ENCODE peak calls at places on chromosomes 16 and 17, in four cellular contexts. K is GM12878, J is K562, E is endothelial cell of umbilical vein. D is an unnamed sample.

GRCh38 chr17:50264263-50265113 is 9.8 kb upstream of the TMEM92 start:
- DNase-seq in K (no peak), J (peak; percentile 16), E (no peak), D (no peak)

GRCh38 chr17:63550816-63551639 is 751 bp downstream of the DCAF7 start:
- DNase-seq in K (no peak), J (peak; percentile 49), E (peak; percentile 59), D (peak; percentile 66)

GRCh38 chr17:61834610-61835009 is 28.7 kb downstream of the BRIP1 start:
- DNase-seq in K (no peak), J (no peak), E (no peak), D (no peak)

GRCh38 chr17:27546624-27547300 is 84.2 kb upstream of the LGALS9 start:
- DNase-seq in K (peak; percentile 66), J (no peak), E (no peak), D (no peak)

GRCh38 chr17:74491645-74492044 is 25.2 kb downstream of the CD300A start:
- DNase-seq in K (no peak), J (no peak), E (no peak), D (no peak)

GRCh38 chr17:73759324-73760185 is 115.3 kb upstream of the SDK2 start:
- DNase-seq in K (no peak), J (no peak), E (no peak), D (no peak)

GRCh38 chr17:46874906-46875305 is 23.5 kb downstream of the WNT9B start:
- DNase-seq in K (no peak), J (no peak), E (no peak), D (no peak)

GRCh38 chr17:41666336-41666680 is 22.4 kb upstream of the EIF1 start:
- DNase-seq in K (peak; percentile 75), J (peak; percentile 32), E (peak; percentile 71), D (no peak)

GRCh38 chr16:87846705-87847466 is 22.4 kb downstream of the SLC7A5 start:
- DNase-seq in K (no peak), J (no peak), E (no peak), D (no peak)

GRCh38 chr17:28807925-28808641 is 34.5 kb downstream of the FAM222B start:
- DNase-seq in K (no peak), J (peak; percentile 35), E (peak; percentile 95), D (peak; percentile 68)

GRCh38 chr17:20733923-20734322 is 154.4 kb downstream of the CDRT15L2 start:
- DNase-seq in K (no peak), J (no peak), E (no peak), D (no peak)

GRCh38 chr17:28733346-28733745 is 4.8 kb downstream of the NEK8 start:
- DNase-seq in K (no peak), J (no peak), E (no peak), D (no peak)

GRCh38 chr17:74330446-74330845 is 4.4 kb downstream of the KIF19 start:
- DNase-seq in K (no peak), J (no peak), E (no peak), D (no peak)

GRCh38 chr16:25264599-25264998 is 7.0 kb upstream of the ZKSCAN2 start:
- DNase-seq in K (no peak), J (peak; percentile 18), E (peak; percentile 24), D (no peak)

GRCh38 chr17:64741038-64741641 is 79.0 kb upstream of the SMURF2 start:
- DNase-seq in K (no peak), J (no peak), E (peak; percentile 90), D (no peak)

GRCh38 chr17:921161-921560 is 58.4 kb downstream of the NXN start:
- DNase-seq in K (no peak), J (no peak), E (no peak), D (no peak)

GRCh38 chr16:1678500-1679098 is 520 bp downstream of the JPT2 start:
- DNase-seq in K (no peak), J (no peak), E (peak; percentile 36), D (peak; percentile 12)

GRCh38 chr17:38344127-38344745 is 480 bp upstream of the GPR179 start:
- DNase-seq in K (no peak), J (no peak), E (no peak), D (no peak)

GRCh38 chr17:51428668-51429486 is 168.5 kb downstream of the UTP18 start:
- DNase-seq in K (no peak), J (no peak), E (no peak), D (no peak)

GRCh38 chr17:511001-511690 is 158.5 kb upstream of the RPH3AL start:
- DNase-seq in K (no peak), J (no peak), E (no peak), D (no peak)

GRCh38 chr16:25037221-25037620 is 22.1 kb upstream of the ARHGAP17 start:
- DNase-seq in K (no peak), J (no peak), E (no peak), D (no peak)

GRCh38 chr16:51565149-51565548 is 414.1 kb upstream of the SALL1 start:
- DNase-seq in K (no peak), J (no peak), E (no peak), D (no peak)

GRCh38 chr16:14672403-14672971 is 21.6 kb downstream of the PLA2G10 start:
- DNase-seq in K (peak; percentile 72), J (peak; percentile 39), E (no peak), D (peak; percentile 16)

GRCh38 chr17:45123076-45123770 is 9.1 kb downstream of the PLCD3 start:
- DNase-seq in K (no peak), J (no peak), E (no peak), D (peak; percentile 35)

GRCh38 chr17:45127583-45128300 is 4.6 kb downstream of the PLCD3 start:
- DNase-seq in K (no peak), J (no peak), E (peak; percentile 73), D (peak; percentile 85)

GRCh38 chr17:45123930-45124796 is 8.2 kb downstream of the PLCD3 start:
- DNase-seq in K (no peak), J (peak; percentile 89), E (peak; percentile 90), D (peak; percentile 86)

GRCh38 chr17:45127209-45127582 is 5.1 kb downstream of the PLCD3 start:
- DNase-seq in K (no peak), J (no peak), E (no peak), D (no peak)

GRCh38 chr17:45125509-45125908 is 6.8 kb downstream of the PLCD3 start:
- DNase-seq in K (no peak), J (no peak), E (no peak), D (no peak)
- TF ChIP-seq POLR2AphosphoS5 in K (no peak), J (no peak), E (no peak), D (no peak)

GRCh38 chr16:3655791-3656490 is 1.4 kb downstream of the DNASE1 start:
- DNase-seq in K (no peak), J (no peak), E (no peak), D (no peak)

GRCh38 chr16:3656491-3657468 is 2.3 kb downstream of the DNASE1 start:
- DNase-seq in K (no peak), J (no peak), E (no peak), D (no peak)

GRCh38 chr16:3661311-3661710 is 6.8 kb downstream of the DNASE1 start:
- DNase-seq in K (no peak), J (no peak), E (no peak), D (no peak)

GRCh38 chr16:3661922-3662321 is 7.4 kb downstream of the DNASE1 start:
- DNase-seq in K (no peak), J (no peak), E (no peak), D (no peak)

GRCh38 chr16:3659200-3659599 is 4.7 kb downstream of the DNASE1 start:
- DNase-seq in K (no peak), J (no peak), E (no peak), D (no peak)
- TF ChIP-seq MYC in K (no peak), J (no peak), E (no peak), D (no peak)

DNA sequence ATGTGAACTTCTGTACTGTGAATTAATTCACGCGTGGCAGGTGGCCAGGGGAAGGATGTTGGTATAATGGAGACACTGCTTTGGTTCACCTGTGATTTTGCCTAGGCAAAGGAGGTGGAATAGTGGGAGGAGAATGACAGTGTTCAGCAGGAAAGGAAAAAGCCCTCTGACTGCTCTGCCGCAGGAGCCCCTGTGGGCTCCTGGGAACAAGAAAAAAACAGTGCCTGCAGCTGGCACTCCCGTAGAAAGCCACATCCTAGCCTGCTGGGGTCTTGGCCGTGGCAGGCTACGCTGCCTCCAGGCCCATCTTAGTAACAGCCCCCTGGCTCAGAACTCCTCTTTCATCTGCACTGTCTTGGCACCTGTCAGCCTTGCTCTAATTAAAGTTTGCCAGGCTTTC is 20.6 kb downstream of the ADORA2B start:
- DNase-seq in K (no peak), J (no peak), E (no peak), D (no peak)
- H3K9ac ChIP-seq in K (no peak overlapping the region), J (no peak overlapping the region), E (no peak overlapping the region), D (peak overlapping the region; percentile 39)

GRCh38 chr16:27827765-27828164 is 235.7 kb downstream of the GSG1L start:
- DNase-seq in K (no peak), J (no peak), E (no peak), D (no peak)
- TF ChIP-seq POLR2AphosphoS5 in K (no peak), J (no peak), E (no peak), D (no peak)

GRCh38 chr17:57034807-57035754 is 50.0 kb upstream of the AKAP1 start:
- DNase-seq in K (no peak), J (no peak), E (no peak), D (no peak)

GRCh38 chr17:57040571-57040970 is 44.5 kb upstream of the AKAP1 start:
- DNase-seq in K (no peak), J (no peak), E (no peak), D (no peak)

GRCh38 chr17:57037401-57037800 is 47.6 kb upstream of the AKAP1 start:
- DNase-seq in K (no peak), J (no peak), E (no peak), D (no peak)

GRCh38 chr17:57035971-57036481 is 49.0 kb upstream of the AKAP1 start:
- DNase-seq in K (no peak), J (no peak), E (no peak), D (no peak)

GRCh38 chr17:57038486-57038885 is 46.6 kb upstream of the AKAP1 start:
- DNase-seq in K (no peak), J (no peak), E (no peak), D (no peak)
- TF ChIP-seq MYC in K (no peak), J (no peak), E (no peak), D (no peak)

D was measured in HepG2.